ENCODE peak calls at places on chromosomes 3 and 15, in eight cellular contexts. G is uterus, N is sigmoid colon, H is body of pancreas, V is heart left ventricle, T is ovary, F is A549, L is tibial nerve. R is an unnamed sample.

GRCh38 chr3:147939425-147940196 is 530.4 kb downstream of the ZIC1 start:
- DNase-seq in L (no peak), T (no peak), F (no peak), V (no peak), G (no peak), H (no peak), N (no peak), R (no peak)

GRCh38 chr3:16060358-16060852 is 114.1 kb upstream of the GALNT15 start:
- DNase-seq in V (no peak), F (peak), G (peak), T (peak), H (no peak), N (peak), L (peak), R (peak)

GRCh38 chr3:124373524-124373923 is 356.7 kb upstream of the UMPS start:
- DNase-seq in N (no peak), F (no peak), V (no peak), T (no peak), L (no peak), G (no peak), H (no peak), R (no peak)

GRCh38 chr3:170961616-170962400 is 53.4 kb upstream of the EIF5A2 start:
- DNase-seq in G (no peak), T (no peak), L (no peak), N (no peak), V (no peak), F (no peak), H (peak), R (no peak)

GRCh38 chr3:150124142-150124541 is 153.4 kb upstream of the PFN2 start:
- DNase-seq in T (no peak), H (no peak), L (no peak), G (no peak), F (no peak), V (no peak), N (no peak), R (no peak)

GRCh38 chr3:139302084-139302800 is 41.6 kb upstream of the MRPS22 start:
- DNase-seq in V (no peak), H (no peak), T (peak), L (no peak), F (peak), N (no peak), G (peak), R (peak)

GRCh38 chr15:62845239-62846126 is 197.1 kb upstream of the TPM1 start:
- DNase-seq in G (no peak), H (no peak), F (peak), T (no peak), L (no peak), N (peak), V (no peak), R (peak)

GRCh38 chr15:64854041-64854440 is 12.3 kb downstream of the PLEKHO2 start:
- DNase-seq in V (no peak), G (peak), N (peak), H (no peak), L (no peak), T (no peak), F (no peak), R (no peak)

GRCh38 chr15:88331291-88331690 is 74.8 kb upstream of the NTRK3 start:
- DNase-seq in G (no peak), T (no peak), H (peak), L (no peak), F (peak), N (no peak), V (peak), R (no peak)

GRCh38 chr3:98843301-98843959 is 58.1 kb downstream of the DCBLD2 start:
- DNase-seq in L (no peak), H (no peak), G (no peak), T (no peak), F (no peak), N (no peak), V (no peak), R (no peak)

GRCh38 chr15:67543348-67543718 is 830 bp downstream of the MAP2K5 start:
- DNase-seq in G (no peak), F (peak), H (peak), L (no peak), V (peak), T (no peak), N (no peak), R (no peak)

GRCh38 chr15:67542192-67542461 is 376 bp upstream of the MAP2K5 start:
- DNase-seq in F (no peak), H (no peak), N (no peak), T (no peak), G (no peak), V (no peak), L (no peak), R (no peak)

GRCh38 chr15:67544475-67544874 is 2.0 kb downstream of the MAP2K5 start:
- DNase-seq in V (no peak), H (no peak), T (no peak), G (no peak), N (no peak), F (no peak), L (no peak), R (no peak)

GRCh38 chr15:67545864-67546263 is 3.4 kb downstream of the MAP2K5 start:
- DNase-seq in T (no peak), N (no peak), H (no peak), F (no peak), V (no peak), G (no peak), L (no peak), R (no peak)

DNA sequence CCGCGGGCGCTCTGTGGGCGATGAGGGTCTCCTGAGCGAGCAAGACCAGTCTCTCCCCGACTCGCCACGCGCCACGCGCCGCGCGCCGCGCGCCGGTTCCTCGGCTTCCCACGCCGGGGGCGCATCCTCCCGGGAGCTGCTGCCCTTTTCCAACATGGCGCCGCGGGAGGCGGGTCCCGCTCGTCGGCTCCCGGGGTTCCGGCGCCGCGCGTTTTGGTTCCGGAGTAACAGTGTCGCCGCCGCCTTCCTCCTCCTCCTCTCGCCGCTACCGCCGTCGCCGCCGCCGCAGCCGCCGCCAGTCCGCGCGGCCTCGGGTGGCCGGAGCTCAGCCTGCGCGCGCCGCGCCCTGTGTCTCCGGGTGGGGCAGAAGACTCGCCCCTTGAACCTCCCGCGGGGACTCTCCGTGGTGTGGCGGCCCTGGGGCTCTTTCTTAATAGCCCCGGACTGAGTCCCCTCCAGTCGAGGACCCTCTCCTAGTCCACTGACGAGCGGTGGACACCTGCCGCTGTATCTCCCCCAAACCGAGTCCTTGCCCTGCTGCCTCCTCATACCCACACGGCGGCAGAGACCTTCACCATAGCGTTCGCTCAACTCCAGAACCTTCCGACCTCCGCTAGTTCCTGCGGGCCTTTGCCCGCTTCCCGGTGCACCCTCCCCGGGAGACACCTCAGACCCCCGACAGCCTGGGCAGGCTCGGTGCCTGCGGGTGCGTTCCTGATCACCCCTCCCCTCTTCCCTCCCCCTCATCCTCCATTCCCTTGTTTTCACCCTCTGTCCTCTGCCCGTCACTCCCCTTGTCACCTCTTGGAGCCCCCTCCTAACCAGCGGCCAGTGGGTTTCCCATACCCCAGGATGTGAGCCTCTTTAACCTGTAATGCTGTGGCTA is at the start of gene MAP2K5:
- DNase-seq in V (peak), H (peak), T (peak), N (peak), G (peak), L (peak), F (peak), R (peak)
- TF ChIP-seq POLR2A in V (peak), H (peak), T (peak), N (no peak), G (peak), L (peak), F (peak), R (peak)

DNA sequence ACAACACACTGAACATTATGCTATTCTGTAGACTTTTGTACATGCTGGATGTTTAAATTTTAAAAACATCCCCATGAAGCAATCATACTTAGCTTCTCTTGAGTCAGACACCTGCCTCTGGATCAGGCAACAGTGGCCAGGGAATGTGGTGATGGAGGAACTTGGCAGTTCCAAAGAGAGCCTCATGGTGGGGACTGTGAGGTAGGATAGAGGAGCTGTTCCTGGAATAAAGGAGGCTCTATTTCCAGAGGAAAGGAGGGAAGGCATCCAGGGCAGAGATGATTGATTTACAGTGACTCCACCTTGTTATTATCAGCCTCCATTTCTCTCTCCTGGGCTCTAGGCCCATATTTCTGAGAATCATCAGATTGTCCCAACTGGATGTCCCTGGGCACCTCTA is 35.0 kb upstream of the ABHD17C start:
- DNase-seq in G (no peak), N (no peak), H (peak), T (no peak), L (no peak), F (peak), V (no peak), R (peak)
- TF ChIP-seq CTCF in G (no peak), N (peak), H (peak), T (no peak), L (no peak), F (peak), V (peak), R (no peak)

GRCh38 chr3:99867594-99868437 is 50.2 kb downstream of the CMSS1 start:
- DNase-seq in F (no peak), V (no peak), L (no peak), T (no peak), H (no peak), G (no peak), N (no peak), R (no peak)
- H3K4me3 ChIP-seq in F (no peak), V (no peak), L (no peak), T (no peak), H (no peak), G (no peak), N (no peak), R (no peak)

GRCh38 chr3:177354461-177354860 is 157.2 kb upstream of the TBL1XR1 start:
- DNase-seq in L (no peak), N (no peak), T (no peak), V (no peak), H (no peak), G (no peak), F (no peak), R (no peak)
- TF ChIP-seq POLR2A in L (no peak), N (no peak), T (no peak), V (no peak), H (no peak), G (no peak), F (no peak), R (no peak)

GRCh38 chr3:160720123-160720746 is 35.8 kb upstream of the PPM1L start:
- DNase-seq in L (no peak), N (no peak), V (no peak), T (no peak), H (no peak), F (no peak), G (no peak), R (no peak)
- TF ChIP-seq CTCF in L (no peak), N (no peak), V (no peak), T (no peak), H (no peak), F (no peak), G (no peak), R (no peak)

GRCh38 chr3:13200465-13200864 is 127.2 kb upstream of the IQSEC1 start:
- DNase-seq in L (no peak), H (no peak), N (no peak), T (no peak), F (no peak), G (no peak), V (peak), R (no peak)

GRCh38 chr3:13198480-13198879 is 125.3 kb upstream of the IQSEC1 start:
- DNase-seq in F (no peak), H (no peak), N (peak), V (peak), T (no peak), L (no peak), G (no peak), R (no peak)

GRCh38 chr3:13199006-13199776 is 126.0 kb upstream of the IQSEC1 start:
- DNase-seq in F (no peak), T (no peak), L (no peak), V (peak), N (peak), G (no peak), H (no peak), R (no peak)

GRCh38 chr3:13200951-13201350 is 127.7 kb upstream of the IQSEC1 start:
- DNase-seq in T (no peak), N (no peak), G (no peak), H (no peak), L (no peak), V (no peak), F (no peak), R (no peak)

GRCh38 chr3:13199899-13200451 is 126.7 kb upstream of the IQSEC1 start:
- DNase-seq in N (no peak), V (peak), T (no peak), F (no peak), G (no peak), L (no peak), H (no peak), R (no peak)
- H3K4me3 ChIP-seq in N (no peak), V (no peak), T (no peak), F (no peak), G (no peak), L (no peak), H (no peak), R (no peak)

GRCh38 chr3:52819936-52820335 is 10.5 kb downstream of the ITIH4 start:
- DNase-seq in L (no peak), N (no peak), T (no peak), V (no peak), F (no peak), G (no peak), H (no peak), R (no peak)

GRCh38 chr3:52820741-52821140 is 9.7 kb downstream of the ITIH4 start:
- DNase-seq in H (no peak), G (no peak), L (no peak), F (peak), N (no peak), T (no peak), V (no peak), R (no peak)

GRCh38 chr3:52816654-52817053 is 13.8 kb downstream of the ITIH4 start:
- DNase-seq in N (no peak), G (no peak), L (no peak), H (no peak), V (no peak), F (no peak), T (no peak), R (no peak)

GRCh38 chr3:52817221-52817620 is 13.3 kb downstream of the ITIH4 start:
- DNase-seq in L (no peak), N (no peak), T (no peak), V (no peak), F (no peak), H (no peak), G (no peak), R (no peak)

DNA sequence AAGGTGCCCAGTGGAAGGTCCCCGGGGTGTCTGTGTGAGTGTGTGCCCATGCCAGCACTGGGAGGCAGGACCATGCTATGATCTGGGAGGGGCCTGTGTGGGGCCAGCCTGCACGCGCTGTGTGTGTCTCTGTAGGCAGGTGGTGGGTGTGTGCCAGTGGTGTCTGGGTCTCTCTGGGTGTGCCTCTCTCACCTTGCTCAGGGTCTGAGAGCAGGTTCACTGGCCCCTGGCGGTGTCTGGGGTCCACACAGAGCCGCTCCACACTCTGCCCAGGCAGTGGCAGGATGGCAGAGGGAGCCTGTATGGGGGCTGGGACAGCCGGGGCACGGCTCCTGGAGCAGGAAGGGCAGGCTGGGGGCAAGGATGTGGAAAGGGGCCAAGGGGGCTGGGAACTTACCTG is 12.6 kb downstream of the ITIH4 start:
- DNase-seq in V (no peak), F (no peak), H (no peak), N (no peak), L (no peak), T (no peak), G (no peak), R (no peak)
- TF ChIP-seq POLR2A in V (no peak), F (no peak), H (no peak), N (no peak), L (no peak), T (no peak), G (no peak), R (no peak)

GRCh38 chr15:35066094-35066493 is 19.0 kb downstream of the NANOGP8 start:
- DNase-seq in F (no peak), N (no peak), V (no peak), H (no peak), L (no peak), G (no peak), T (no peak), R (no peak)
- TF ChIP-seq CTCF in F (no peak), N (no peak), V (no peak), H (no peak), L (no peak), G (no peak), T (no peak), R (no peak)

GRCh38 chr3:12990306-12990705 is 82.9 kb downstream of the IQSEC1 start:
- DNase-seq in N (no peak), F (no peak), G (no peak), H (no peak), V (no peak), T (no peak), L (no peak), R (no peak)

GRCh38 chr3:12991861-12992281 is 81.4 kb downstream of the IQSEC1 start:
- DNase-seq in H (peak), T (no peak), L (no peak), N (no peak), F (no peak), V (no peak), G (no peak), R (no peak)

GRCh38 chr3:12991481-12991837 is 81.8 kb downstream of the IQSEC1 start:
- DNase-seq in L (no peak), N (no peak), V (no peak), G (no peak), F (no peak), H (no peak), T (no peak), R (no peak)

GRCh38 chr3:12992629-12993021 is 80.6 kb downstream of the IQSEC1 start:
- DNase-seq in G (no peak), H (no peak), T (no peak), F (no peak), L (no peak), N (no peak), V (no peak), R (no peak)

GRCh38 chr3:12990781-12991480 is 82.3 kb downstream of the IQSEC1 start:
- DNase-seq in F (no peak), L (no peak), V (no peak), G (no peak), N (no peak), T (no peak), H (no peak), R (no peak)
- H3K4me3 ChIP-seq in F (no peak), L (no peak), V (no peak), G (no peak), N (no peak), T (no peak), H (no peak), R (no peak)

R was measured in lower leg skin.